ENCODE peak calls at places on chromosome 21, in ten cellular contexts. T, L, N, K, M, S, Y, J, H and A are unnamed samples.
A peak's percentile ranks its signal among the peaks of the same experiment; 100 is the strongest.

GRCh38 chr21:23881783-23882182 is 1725.5 kb downstream of the MRPL39 start:
- DNase-seq in T (no peak), L (no peak), N (no peak), K (no peak), M (no peak), S (no peak), Y (no peak), J (no peak), H (no peak), A (no peak)

GRCh38 chr21:45026833-45027232 is 47.5 kb upstream of the ADARB1 start:
- DNase-seq in T (no peak), L (no peak), N (no peak), K (no peak), M (no peak), S (no peak), Y (no peak), J (no peak), H (no peak), A (no peak)

GRCh38 chr21:45514311-45515021 is 27.8 kb downstream of the SLC19A1 start:
- DNase-seq in T (no peak), L (no peak), N (no peak), K (peak; percentile 70), M (no peak), S (no peak), Y (no peak), J (no peak), H (no peak), A (no peak)

GRCh38 chr21:44509539-44509938 is 30.5 kb downstream of the KRTAP10-1 start:
- DNase-seq in T (no peak), L (no peak), N (peak; percentile 96), K (no peak), M (no peak), S (no peak), Y (no peak), J (no peak), H (peak; percentile 74), A (no peak)

GRCh38 chr21:44966135-44967081 is 26.6 kb downstream of the SLX9 start:
- DNase-seq in T (no peak), L (no peak), N (no peak), K (no peak), M (peak; percentile 69), S (no peak), Y (no peak), J (no peak), H (no peak), A (peak; percentile 23)

GRCh38 chr21:38376693-38377092 is 119.9 kb downstream of the KCNJ15 start:
- DNase-seq in T (no peak), L (no peak), N (no peak), K (peak; percentile 81), M (peak; percentile 23), S (no peak), Y (no peak), J (no peak), H (no peak), A (no peak)

GRCh38 chr21:44778499-44778911 is 23.1 kb downstream of the UBE2G2 start:
- DNase-seq in T (no peak), L (no peak), N (no peak), K (no peak), M (no peak), S (no peak), Y (no peak), J (no peak), H (no peak), A (no peak)

GRCh38 chr21:36072453-36073167 is 2.8 kb downstream of the CBR1 start:
- DNase-seq in T (no peak), L (no peak), N (no peak), K (no peak), M (no peak), S (no peak), Y (no peak), J (no peak), H (no peak), A (no peak)

GRCh38 chr21:14551741-14552140 is 5.6 kb upstream of the SAMSN1 start:
- DNase-seq in T (no peak), L (no peak), N (no peak), K (no peak), M (no peak), S (no peak), Y (no peak), J (no peak), H (no peak), A (no peak)

GRCh38 chr21:45987121-45987711 is 5.6 kb downstream of the COL6A1 start:
- DNase-seq in T (no peak), L (no peak), N (peak; percentile 10), K (peak; percentile 73), M (peak; percentile 29), S (no peak), Y (no peak), J (no peak), H (no peak), A (no peak)

GRCh38 chr21:25126564-25126963 is 480.7 kb downstream of the MRPL39 start:
- DNase-seq in T (no peak), L (no peak), N (no peak), K (no peak), M (no peak), S (no peak), Y (no peak), J (no peak), H (no peak), A (no peak)

GRCh38 chr21:25127811-25128210 is 479.5 kb downstream of the MRPL39 start:
- DNase-seq in T (no peak), L (no peak), N (no peak), K (no peak), M (no peak), S (no peak), Y (no peak), J (no peak), H (no peak), A (no peak)

GRCh38 chr21:25127007-25127406 is 480.3 kb downstream of the MRPL39 start:
- DNase-seq in T (no peak), L (no peak), N (no peak), K (no peak), M (no peak), S (no peak), Y (no peak), J (no peak), H (no peak), A (no peak)
- TF ChIP-seq CTCF in T (no peak), L (no peak), N (no peak), K (no peak), M (no peak), S (no peak), Y (no peak), J (no peak), H (no peak), A (no peak)

GRCh38 chr21:41719691-41720090 is 47.2 kb downstream of the RIPK4 start:
- DNase-seq in T (no peak), L (no peak), N (no peak), K (no peak), M (no peak), S (no peak), Y (no peak), J (no peak), H (no peak), A (no peak)

GRCh38 chr21:41720250-41720649 is 46.6 kb downstream of the RIPK4 start:
- DNase-seq in T (no peak), L (no peak), N (no peak), K (no peak), M (no peak), S (no peak), Y (no peak), J (no peak), H (no peak), A (no peak)

GRCh38 chr21:41726058-41726558 is 40.7 kb downstream of the RIPK4 start:
- DNase-seq in T (no peak), L (no peak), N (no peak), K (no peak), M (no peak), S (no peak), Y (no peak), J (no peak), H (no peak), A (no peak)

GRCh38 chr21:41725421-41726021 is 41.3 kb downstream of the RIPK4 start:
- DNase-seq in T (no peak), L (no peak), N (no peak), K (no peak), M (no peak), S (no peak), Y (no peak), J (no peak), H (no peak), A (no peak)

DNA sequence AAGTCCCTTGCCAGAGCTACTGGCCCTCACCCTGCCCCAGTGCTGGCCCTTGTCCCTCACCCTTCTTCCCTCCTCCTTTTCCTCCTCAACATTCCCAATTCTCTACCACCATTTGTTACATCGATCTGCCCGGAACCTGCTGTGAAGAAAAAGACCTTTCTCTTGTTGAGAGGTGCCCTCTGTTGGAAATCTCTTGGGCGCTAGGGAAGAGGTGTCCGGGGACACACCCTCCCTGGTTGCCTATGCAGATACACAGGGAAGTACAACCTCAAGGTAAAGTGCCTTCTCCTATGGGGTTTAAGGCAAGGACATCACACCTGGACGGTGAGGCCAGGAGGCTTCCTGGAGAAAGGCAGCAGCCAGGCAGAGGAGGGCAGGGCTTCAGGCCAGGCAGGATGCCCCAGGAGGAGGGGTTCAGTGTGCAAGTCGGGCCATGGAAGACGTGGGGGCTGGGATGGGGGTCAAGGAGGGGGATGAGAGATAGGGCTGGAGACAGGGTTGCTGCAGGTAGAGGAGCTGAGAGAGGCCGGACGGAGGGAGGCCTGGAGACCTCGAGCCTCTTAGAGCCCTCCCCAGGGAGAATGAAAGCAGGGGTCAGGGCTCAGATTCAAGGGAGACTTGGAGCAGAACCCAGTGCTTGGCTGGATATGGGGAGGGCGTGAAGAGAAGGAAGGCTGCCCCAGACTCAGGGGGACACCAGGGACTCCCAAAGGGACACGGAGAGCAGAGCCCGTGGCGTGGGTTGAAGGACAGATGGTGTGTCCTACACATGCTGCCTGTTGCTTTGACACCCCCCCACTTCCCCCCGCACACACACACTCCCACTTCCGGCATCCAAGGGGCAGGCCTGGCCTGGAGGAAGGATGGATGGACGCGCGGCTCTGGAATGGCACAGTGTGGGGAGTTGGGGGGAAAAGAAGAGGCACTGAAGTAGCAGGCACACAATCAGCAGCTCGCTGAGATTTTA is 44.5 kb downstream of the RIPK4 start:
- DNase-seq in T (no peak), L (no peak), N (no peak), K (peak; percentile 58), M (no peak), S (no peak), Y (no peak), J (no peak), H (no peak), A (no peak)
- H3K27me3 ChIP-seq in T (peaks cover 36% of the 10 kb centered on the region), L (no peaks in the 10 kb centered on the region), N (no peaks in the 10 kb centered on the region), K (no peaks in the 10 kb centered on the region), M (peaks cover 8% of the 10 kb centered on the region), S (no peaks in the 10 kb centered on the region), Y (no peaks in the 10 kb centered on the region), J (peaks cover 5% of the 10 kb centered on the region), H (peaks cover 18% of the 10 kb centered on the region), A (no peaks in the 10 kb centered on the region)

GRCh38 chr21:27812279-27812678 is 845.4 kb upstream of the ADAMTS5 start:
- DNase-seq in T (no peak), L (no peak), N (no peak), K (no peak), M (no peak), S (no peak), Y (no peak), J (peak; percentile 20), H (no peak), A (peak; percentile 18)
- TF ChIP-seq CTCF in T (no peak), L (no peak), N (no peak), K (no peak), M (no peak), S (no peak), Y (no peak), J (no peak), H (no peak), A (no peak)

DNA sequence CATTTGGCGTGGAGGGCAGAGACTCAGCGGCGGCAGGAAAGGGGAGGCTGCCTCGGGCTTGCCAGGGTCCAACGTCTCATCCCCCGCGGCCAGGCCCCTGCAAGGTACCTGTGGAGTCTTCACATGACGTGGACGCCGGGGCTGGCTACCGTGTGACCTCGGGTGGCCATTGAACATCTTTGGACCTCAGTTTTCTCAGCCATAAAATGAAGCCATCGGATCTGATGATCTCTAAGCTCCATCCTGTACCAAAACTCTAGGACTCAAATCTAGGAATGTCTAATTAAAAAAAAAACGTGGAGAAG is 141.8 kb upstream of the KCNE2 start:
- DNase-seq in T (no peak), L (no peak), N (no peak), K (no peak), M (no peak), S (no peak), Y (no peak), J (no peak), H (no peak), A (no peak)
- H3K27me3 ChIP-seq in T (no peaks in the 10 kb centered on the region), L (no peaks in the 10 kb centered on the region), N (no peaks in the 10 kb centered on the region), K (no peaks in the 10 kb centered on the region), M (no peaks in the 10 kb centered on the region), S (no peaks in the 10 kb centered on the region), Y (no peaks in the 10 kb centered on the region), J (no peaks in the 10 kb centered on the region), H (no peaks in the 10 kb centered on the region), A (peaks cover 4% of the 10 kb centered on the region)